ENCODE peak calls at places on chromosomes 12 and 14, in ten cellular contexts. One of them, this sample, is unnamed.

GRCh38 chr12:18799561-18799960 is 61.6 kb downstream of the CAPZA3 start:
- DNase-seq in activated CD4-positive, alpha-beta T cell treated with anti-CD3 and anti-CD28 coated beads for 36 hours: no peak
- DNase-seq in AG10803: peak; percentile 45
- DNase-seq in SW480: no peak
- DNase-seq in pancreas: no peak
- DNase-seq in iris pigment epithelial cell: peak; percentile 4
- DNase-seq in pons: no peak
- DNase-seq in EH: peak; percentile 56
- DNase-seq in effector CD8-positive, alpha-beta T cell: no peak
- DNase-seq in NCI-H460: no peak
- DNase-seq in this sample: no peak

GRCh38 chr12:109775172-109775881 is 57.9 kb downstream of the TRPV4 start:
- DNase-seq in activated CD4-positive, alpha-beta T cell treated with anti-CD3 and anti-CD28 coated beads for 36 hours: peak; percentile 87
- DNase-seq in AG10803: peak; percentile 55
- DNase-seq in SW480: peak; percentile 52
- DNase-seq in pancreas: peak; percentile 86
- DNase-seq in iris pigment epithelial cell: peak; percentile 58
- DNase-seq in pons: peak; percentile 77
- DNase-seq in EH: peak; percentile 73
- DNase-seq in effector CD8-positive, alpha-beta T cell: peak; percentile 60
- DNase-seq in NCI-H460: peak; percentile 67
- DNase-seq in this sample: no peak

GRCh38 chr12:92988622-92989130 is 59.6 kb upstream of the EEA1 start:
- DNase-seq in activated CD4-positive, alpha-beta T cell treated with anti-CD3 and anti-CD28 coated beads for 36 hours: no peak
- DNase-seq in AG10803: no peak
- DNase-seq in SW480: no peak
- DNase-seq in pancreas: no peak
- DNase-seq in iris pigment epithelial cell: no peak
- DNase-seq in pons: no peak
- DNase-seq in EH: no peak
- DNase-seq in effector CD8-positive, alpha-beta T cell: no peak
- DNase-seq in NCI-H460: no peak
- DNase-seq in this sample: no peak

GRCh38 chr14:41830679-41831078 is 224.0 kb downstream of the LRFN5 start:
- DNase-seq in activated CD4-positive, alpha-beta T cell treated with anti-CD3 and anti-CD28 coated beads for 36 hours: no peak
- DNase-seq in AG10803: peak; percentile 1
- DNase-seq in SW480: no peak
- DNase-seq in pancreas: no peak
- DNase-seq in iris pigment epithelial cell: peak; percentile 53
- DNase-seq in pons: no peak
- DNase-seq in EH: no peak
- DNase-seq in effector CD8-positive, alpha-beta T cell: no peak
- DNase-seq in NCI-H460: no peak
- DNase-seq in this sample: no peak

GRCh38 chr14:23695220-23695999 is 59.2 kb downstream of the DHRS2 start:
- DNase-seq in activated CD4-positive, alpha-beta T cell treated with anti-CD3 and anti-CD28 coated beads for 36 hours: no peak
- DNase-seq in AG10803: peak; percentile 12
- DNase-seq in SW480: no peak
- DNase-seq in pancreas: no peak
- DNase-seq in iris pigment epithelial cell: no peak
- DNase-seq in pons: no peak
- DNase-seq in EH: peak; percentile 22
- DNase-seq in effector CD8-positive, alpha-beta T cell: no peak
- DNase-seq in NCI-H460: no peak
- DNase-seq in this sample: no peak

GRCh38 chr12:56040963-56041578 is 647 bp upstream of the RPS26 start:
- DNase-seq in activated CD4-positive, alpha-beta T cell treated with anti-CD3 and anti-CD28 coated beads for 36 hours: peak; percentile 27
- DNase-seq in AG10803: no peak
- DNase-seq in SW480: no peak
- DNase-seq in pancreas: no peak
- DNase-seq in iris pigment epithelial cell: no peak
- DNase-seq in pons: no peak
- DNase-seq in EH: no peak
- DNase-seq in effector CD8-positive, alpha-beta T cell: no peak
- DNase-seq in NCI-H460: no peak
- DNase-seq in this sample: no peak

GRCh38 chr14:78154827-78155226 is 15.3 kb upstream of the NRXN3 start:
- DNase-seq in activated CD4-positive, alpha-beta T cell treated with anti-CD3 and anti-CD28 coated beads for 36 hours: no peak
- DNase-seq in AG10803: no peak
- DNase-seq in SW480: no peak
- DNase-seq in pancreas: no peak
- DNase-seq in iris pigment epithelial cell: no peak
- DNase-seq in pons: peak; percentile 47
- DNase-seq in EH: no peak
- DNase-seq in effector CD8-positive, alpha-beta T cell: no peak
- DNase-seq in NCI-H460: no peak
- DNase-seq in this sample: no peak

GRCh38 chr12:104609083-104609844 is 152.5 kb downstream of the CHST11 start:
- DNase-seq in activated CD4-positive, alpha-beta T cell treated with anti-CD3 and anti-CD28 coated beads for 36 hours: no peak
- DNase-seq in AG10803: no peak
- DNase-seq in SW480: no peak
- DNase-seq in pancreas: no peak
- DNase-seq in iris pigment epithelial cell: no peak
- DNase-seq in pons: no peak
- DNase-seq in EH: no peak
- DNase-seq in effector CD8-positive, alpha-beta T cell: no peak
- DNase-seq in NCI-H460: no peak
- DNase-seq in this sample: no peak

GRCh38 chr14:22104971-22105641 is 431.5 kb upstream of the OR4E1 start:
- DNase-seq in activated CD4-positive, alpha-beta T cell treated with anti-CD3 and anti-CD28 coated beads for 36 hours: no peak
- DNase-seq in AG10803: no peak
- DNase-seq in SW480: no peak
- DNase-seq in pancreas: no peak
- DNase-seq in iris pigment epithelial cell: no peak
- DNase-seq in pons: no peak
- DNase-seq in EH: no peak
- DNase-seq in effector CD8-positive, alpha-beta T cell: no peak
- DNase-seq in NCI-H460: no peak
- DNase-seq in this sample: no peak

GRCh38 chr12:91074851-91075250 is 17.0 kb upstream of the KERA start:
- DNase-seq in activated CD4-positive, alpha-beta T cell treated with anti-CD3 and anti-CD28 coated beads for 36 hours: no peak
- DNase-seq in AG10803: no peak
- DNase-seq in SW480: no peak
- DNase-seq in pancreas: no peak
- DNase-seq in iris pigment epithelial cell: no peak
- DNase-seq in pons: no peak
- DNase-seq in EH: no peak
- DNase-seq in effector CD8-positive, alpha-beta T cell: no peak
- DNase-seq in NCI-H460: no peak
- DNase-seq in this sample: no peak

GRCh38 chr12:12791756-12792346 is 6.4 kb downstream of the APOLD1 start:
- DNase-seq in activated CD4-positive, alpha-beta T cell treated with anti-CD3 and anti-CD28 coated beads for 36 hours: no peak
- DNase-seq in AG10803: peak; percentile 67
- DNase-seq in SW480: no peak
- DNase-seq in pancreas: no peak
- DNase-seq in iris pigment epithelial cell: no peak
- DNase-seq in pons: no peak
- DNase-seq in EH: peak; percentile 43
- DNase-seq in effector CD8-positive, alpha-beta T cell: no peak
- DNase-seq in NCI-H460: no peak
- DNase-seq in this sample: no peak

GRCh38 chr14:25041898-25042297 is 8.0 kb downstream of the STXBP6 start:
- DNase-seq in activated CD4-positive, alpha-beta T cell treated with anti-CD3 and anti-CD28 coated beads for 36 hours: no peak
- DNase-seq in AG10803: no peak
- DNase-seq in SW480: no peak
- DNase-seq in pancreas: no peak
- DNase-seq in iris pigment epithelial cell: no peak
- DNase-seq in pons: no peak
- DNase-seq in EH: no peak
- DNase-seq in effector CD8-positive, alpha-beta T cell: no peak
- DNase-seq in NCI-H460: no peak
- DNase-seq in this sample: no peak

GRCh38 chr12:111846016-111846415 is 4.0 kb downstream of the MAPKAPK5 start:
- DNase-seq in activated CD4-positive, alpha-beta T cell treated with anti-CD3 and anti-CD28 coated beads for 36 hours: no peak
- DNase-seq in AG10803: peak; percentile 15
- DNase-seq in SW480: no peak
- DNase-seq in pancreas: no peak
- DNase-seq in iris pigment epithelial cell: no peak
- DNase-seq in pons: no peak
- DNase-seq in EH: no peak
- DNase-seq in effector CD8-positive, alpha-beta T cell: no peak
- DNase-seq in NCI-H460: no peak
- DNase-seq in this sample: no peak

GRCh38 chr12:88298014-88298682 is 156.0 kb downstream of the TMTC3 start:
- DNase-seq in activated CD4-positive, alpha-beta T cell treated with anti-CD3 and anti-CD28 coated beads for 36 hours: no peak
- DNase-seq in AG10803: peak; percentile 19
- DNase-seq in SW480: no peak
- DNase-seq in pancreas: no peak
- DNase-seq in iris pigment epithelial cell: no peak
- DNase-seq in pons: no peak
- DNase-seq in EH: no peak
- DNase-seq in effector CD8-positive, alpha-beta T cell: no peak
- DNase-seq in NCI-H460: no peak
- DNase-seq in this sample: no peak

GRCh38 chr12:122878780-122879612 is 16.9 kb downstream of the VPS37B start:
- DNase-seq in activated CD4-positive, alpha-beta T cell treated with anti-CD3 and anti-CD28 coated beads for 36 hours: no peak
- DNase-seq in AG10803: no peak
- DNase-seq in SW480: no peak
- DNase-seq in pancreas: no peak
- DNase-seq in iris pigment epithelial cell: no peak
- DNase-seq in pons: no peak
- DNase-seq in EH: no peak
- DNase-seq in effector CD8-positive, alpha-beta T cell: no peak
- DNase-seq in NCI-H460: no peak
- DNase-seq in this sample: no peak

GRCh38 chr14:104286086-104286485 is 147.7 kb downstream of the KIF26A start:
- DNase-seq in activated CD4-positive, alpha-beta T cell treated with anti-CD3 and anti-CD28 coated beads for 36 hours: no peak
- DNase-seq in AG10803: no peak
- DNase-seq in SW480: no peak
- DNase-seq in pancreas: peak; percentile 19
- DNase-seq in iris pigment epithelial cell: no peak
- DNase-seq in pons: no peak
- DNase-seq in EH: no peak
- DNase-seq in effector CD8-positive, alpha-beta T cell: no peak
- DNase-seq in NCI-H460: no peak
- DNase-seq in this sample: no peak

GRCh38 chr14:100159107-100159864 is at the start of gene DEGS2:
- DNase-seq in activated CD4-positive, alpha-beta T cell treated with anti-CD3 and anti-CD28 coated beads for 36 hours: peak; percentile 84
- DNase-seq in AG10803: no peak
- DNase-seq in SW480: peak; percentile 58
- DNase-seq in pancreas: peak; percentile 91
- DNase-seq in iris pigment epithelial cell: no peak
- DNase-seq in pons: no peak
- DNase-seq in EH: no peak
- DNase-seq in effector CD8-positive, alpha-beta T cell: peak; percentile 61
- DNase-seq in NCI-H460: no peak
- DNase-seq in this sample: no peak

GRCh38 chr12:58640314-58640713 is 280.0 kb downstream of the LRIG3 start:
- DNase-seq in activated CD4-positive, alpha-beta T cell treated with anti-CD3 and anti-CD28 coated beads for 36 hours: no peak
- DNase-seq in AG10803: no peak
- DNase-seq in SW480: peak; percentile 2
- DNase-seq in pancreas: no peak
- DNase-seq in iris pigment epithelial cell: peak; percentile 49
- DNase-seq in pons: no peak
- DNase-seq in EH: peak; percentile 13
- DNase-seq in effector CD8-positive, alpha-beta T cell: no peak
- DNase-seq in NCI-H460: no peak
- DNase-seq in this sample: no peak

GRCh38 chr12:19799886-19800602 is 360.8 kb downstream of the AEBP2 start:
- DNase-seq in activated CD4-positive, alpha-beta T cell treated with anti-CD3 and anti-CD28 coated beads for 36 hours: no peak
- DNase-seq in AG10803: no peak
- DNase-seq in SW480: peak; percentile 29
- DNase-seq in pancreas: no peak
- DNase-seq in iris pigment epithelial cell: peak; percentile 60
- DNase-seq in pons: no peak
- DNase-seq in EH: peak; percentile 8
- DNase-seq in effector CD8-positive, alpha-beta T cell: no peak
- DNase-seq in NCI-H460: no peak
- DNase-seq in this sample: no peak

GRCh38 chr14:58663494-58664111 is 25.8 kb downstream of the DACT1 start:
- DNase-seq in activated CD4-positive, alpha-beta T cell treated with anti-CD3 and anti-CD28 coated beads for 36 hours: no peak
- DNase-seq in AG10803: peak; percentile 91
- DNase-seq in SW480: no peak
- DNase-seq in pancreas: no peak
- DNase-seq in iris pigment epithelial cell: peak; percentile 97
- DNase-seq in pons: no peak
- DNase-seq in EH: peak; percentile 88
- DNase-seq in effector CD8-positive, alpha-beta T cell: no peak
- DNase-seq in NCI-H460: no peak
- DNase-seq in this sample: no peak

GRCh38 chr12:85805654-85806053 is 30.6 kb downstream of the RASSF9 start:
- DNase-seq in activated CD4-positive, alpha-beta T cell treated with anti-CD3 and anti-CD28 coated beads for 36 hours: no peak
- DNase-seq in AG10803: peak; percentile 69
- DNase-seq in SW480: no peak
- DNase-seq in pancreas: no peak
- DNase-seq in iris pigment epithelial cell: peak; percentile 80
- DNase-seq in pons: no peak
- DNase-seq in EH: no peak
- DNase-seq in effector CD8-positive, alpha-beta T cell: no peak
- DNase-seq in NCI-H460: no peak
- DNase-seq in this sample: no peak

GRCh38 chr14:57692671-57693070 is 173.2 kb downstream of the SLC35F4 start:
- DNase-seq in activated CD4-positive, alpha-beta T cell treated with anti-CD3 and anti-CD28 coated beads for 36 hours: no peak
- DNase-seq in AG10803: peak; percentile 72
- DNase-seq in SW480: peak; percentile 26
- DNase-seq in pancreas: no peak
- DNase-seq in iris pigment epithelial cell: peak; percentile 68
- DNase-seq in pons: peak; percentile 34
- DNase-seq in EH: peak; percentile 51
- DNase-seq in effector CD8-positive, alpha-beta T cell: no peak
- DNase-seq in NCI-H460: peak; percentile 33
- DNase-seq in this sample: no peak

GRCh38 chr12:91926810-91927209 is 218.8 kb downstream of the BTG1 start:
- DNase-seq in activated CD4-positive, alpha-beta T cell treated with anti-CD3 and anti-CD28 coated beads for 36 hours: no peak
- DNase-seq in AG10803: peak; percentile 84
- DNase-seq in SW480: peak; percentile 42
- DNase-seq in pancreas: no peak
- DNase-seq in iris pigment epithelial cell: peak; percentile 82
- DNase-seq in pons: no peak
- DNase-seq in EH: peak; percentile 74
- DNase-seq in effector CD8-positive, alpha-beta T cell: no peak
- DNase-seq in NCI-H460: no peak
- DNase-seq in this sample: no peak

GRCh38 chr12:132456186-132456943 is 33.6 kb upstream of the FBRSL1 start:
- DNase-seq in activated CD4-positive, alpha-beta T cell treated with anti-CD3 and anti-CD28 coated beads for 36 hours: no peak
- DNase-seq in AG10803: no peak
- DNase-seq in SW480: no peak
- DNase-seq in pancreas: peak; percentile 57
- DNase-seq in iris pigment epithelial cell: no peak
- DNase-seq in pons: no peak
- DNase-seq in EH: no peak
- DNase-seq in effector CD8-positive, alpha-beta T cell: no peak
- DNase-seq in NCI-H460: no peak
- DNase-seq in this sample: no peak

GRCh38 chr14:99534863-99535262 is 53.7 kb downstream of the CCNK start:
- DNase-seq in activated CD4-positive, alpha-beta T cell treated with anti-CD3 and anti-CD28 coated beads for 36 hours: no peak
- DNase-seq in AG10803: no peak
- DNase-seq in SW480: no peak
- DNase-seq in pancreas: no peak
- DNase-seq in iris pigment epithelial cell: no peak
- DNase-seq in pons: peak; percentile 40
- DNase-seq in EH: peak; percentile 38
- DNase-seq in effector CD8-positive, alpha-beta T cell: no peak
- DNase-seq in NCI-H460: no peak
- DNase-seq in this sample: no peak

GRCh38 chr14:23438130-23438893 is 2.9 kb upstream of the MYH7 start:
- DNase-seq in activated CD4-positive, alpha-beta T cell treated with anti-CD3 and anti-CD28 coated beads for 36 hours: no peak
- DNase-seq in AG10803: no peak
- DNase-seq in SW480: no peak
- DNase-seq in pancreas: no peak
- DNase-seq in iris pigment epithelial cell: no peak
- DNase-seq in pons: no peak
- DNase-seq in EH: no peak
- DNase-seq in effector CD8-positive, alpha-beta T cell: no peak
- DNase-seq in NCI-H460: no peak
- DNase-seq in this sample: no peak

GRCh38 chr12:690466-690865 is 27.2 kb upstream of the NINJ2 start:
- DNase-seq in activated CD4-positive, alpha-beta T cell treated with anti-CD3 and anti-CD28 coated beads for 36 hours: no peak
- DNase-seq in AG10803: no peak
- DNase-seq in SW480: no peak
- DNase-seq in pancreas: no peak
- DNase-seq in iris pigment epithelial cell: no peak
- DNase-seq in pons: no peak
- DNase-seq in EH: no peak
- DNase-seq in effector CD8-positive, alpha-beta T cell: no peak
- DNase-seq in NCI-H460: no peak
- DNase-seq in this sample: no peak

GRCh38 chr12:71469235-71469873 is 29.8 kb downstream of the LGR5 start:
- DNase-seq in activated CD4-positive, alpha-beta T cell treated with anti-CD3 and anti-CD28 coated beads for 36 hours: no peak
- DNase-seq in AG10803: peak; percentile 8
- DNase-seq in SW480: peak; percentile 82
- DNase-seq in pancreas: no peak
- DNase-seq in iris pigment epithelial cell: peak; percentile 58
- DNase-seq in pons: no peak
- DNase-seq in EH: peak; percentile 36
- DNase-seq in effector CD8-positive, alpha-beta T cell: no peak
- DNase-seq in NCI-H460: peak; percentile 87
- DNase-seq in this sample: no peak

This sample was measured in GM12864.